ENCODE peak calls at places on chromosomes 3 and 15, in nine cellular contexts. N, Y, D, W, J, P, R, H and Q are unnamed samples.

GRCh38 chr3:60775956-60776355 is 475.3 kb downstream of the FHIT start:
- DNase-seq in R (no peak), J (no peak), Y (no peak), N (no peak), H (no peak), D (no peak), P (no peak), W (no peak), Q (no peak)

GRCh38 chr3:54322354-54322753 is 200.0 kb downstream of the CACNA2D3 start:
- DNase-seq in R (no peak), P (no peak), N (no peak), J (no peak), D (no peak), W (no peak), Y (no peak), H (no peak), Q (no peak)

GRCh38 chr3:29605845-29606244 is 325.0 kb downstream of the RBMS3 start:
- DNase-seq in H (no peak), D (no peak), P (no peak), Y (peak), R (no peak), W (no peak), N (no peak), J (no peak), Q (no peak)

GRCh38 chr15:79743032-79743431 is 153.8 kb downstream of the MTHFS start:
- DNase-seq in N (no peak), H (no peak), D (no peak), W (no peak), Y (no peak), R (no peak), P (no peak), J (no peak), Q (no peak)

GRCh38 chr15:77496710-77497107 is 76.0 kb downstream of the HMG20A start:
- DNase-seq in N (peak), P (peak), Y (peak), J (peak), W (peak), R (peak), D (peak), H (peak), Q (peak)

GRCh38 chr3:195932418-195933043 is 24.2 kb upstream of the TNK2 start:
- DNase-seq in N (no peak), H (no peak), Y (no peak), R (no peak), P (no peak), J (no peak), W (no peak), D (no peak), Q (no peak)

GRCh38 chr3:45994661-45995369 is 809 bp downstream of the FYCO1 start:
- DNase-seq in Y (no peak), P (no peak), H (no peak), W (peak), R (peak), N (no peak), D (peak), J (no peak), Q (peak)

GRCh38 chr3:52891615-52892081 is 5.7 kb downstream of the STIMATE start:
- DNase-seq in R (no peak), P (no peak), D (no peak), H (no peak), W (no peak), N (no peak), Y (no peak), J (peak), Q (no peak)

GRCh38 chr3:142028174-142028833 is 121.0 kb downstream of the TFDP2 start:
- DNase-seq in Y (peak), R (no peak), J (no peak), H (peak), P (peak), W (no peak), N (no peak), D (no peak), Q (no peak)

GRCh38 chr15:67082007-67082536 is 16.7 kb downstream of the SMAD3 start:
- DNase-seq in P (no peak), N (no peak), H (peak), D (no peak), R (no peak), J (peak), Y (no peak), W (no peak), Q (peak)

GRCh38 chr3:71784914-71785593 is at the start of gene PROK2:
- DNase-seq in N (no peak), D (no peak), P (no peak), H (no peak), W (peak), Y (no peak), J (peak), R (peak), Q (peak)

GRCh38 chr15:61831505-61831921 is 228.7 kb downstream of the VPS13C start:
- DNase-seq in P (no peak), J (no peak), Y (no peak), H (no peak), R (no peak), W (no peak), N (no peak), D (no peak), Q (no peak)

GRCh38 chr3:13620281-13620680 is 71.4 kb downstream of the FBLN2 start:
- DNase-seq in H (no peak), R (no peak), D (no peak), P (no peak), N (no peak), J (peak), W (no peak), Y (no peak), Q (no peak)

GRCh38 chr3:30604566-30604965 is 1.8 kb upstream of the TGFBR2 start:
- DNase-seq in J (no peak), D (no peak), R (no peak), N (no peak), H (no peak), W (no peak), P (no peak), Y (no peak), Q (no peak)

GRCh38 chr3:45724919-45725318 is 35.7 kb downstream of the SACM1L start:
- DNase-seq in W (no peak), Y (no peak), R (no peak), H (no peak), N (no peak), P (no peak), J (no peak), D (no peak), Q (no peak)

GRCh38 chr3:186759231-186759930 is 24.0 kb upstream of the EIF4A2 start:
- DNase-seq in N (no peak), D (no peak), J (no peak), R (no peak), Y (no peak), P (no peak), H (no peak), W (no peak), Q (no peak)

GRCh38 chr3:107710851-107711250 is 188.1 kb downstream of the BBX start:
- DNase-seq in N (peak), Y (peak), D (no peak), R (no peak), P (no peak), J (peak), H (peak), W (peak), Q (no peak)